ENCODE peak calls at places on chromosome 10, in seven cellular contexts. M, X, E, N, L, Q and U are unnamed samples.

GRCh38 chr10:88092975-88093374 is 229.6 kb downstream of the PTEN start:
- DNase-seq in N (no peak), L (no peak), E (no peak), Q (no peak), X (no peak), M (no peak), U (no peak)

GRCh38 chr10:6473430-6473829 is 106.6 kb downstream of the PRKCQ start:
- DNase-seq in X (no peak), Q (no peak), M (no peak), L (no peak), E (no peak), N (no peak), U (peak; percentile 32)

GRCh38 chr10:58918887-58919286 is 257.6 kb upstream of the PHYHIPL start:
- DNase-seq in L (no peak), E (no peak), M (no peak), N (no peak), X (no peak), Q (no peak), U (no peak)

GRCh38 chr10:124364674-124365073 is 54.0 kb downstream of the OAT start:
- DNase-seq in Q (no peak), N (no peak), M (no peak), L (no peak), E (no peak), X (no peak), U (peak; percentile 21)

GRCh38 chr10:115818015-115818414 is 455.0 kb downstream of the GFRA1 start:
- DNase-seq in E (no peak), L (no peak), X (peak; percentile 43), Q (no peak), N (peak; percentile 64), M (no peak), U (no peak)

GRCh38 chr10:79070611-79071534 is 2.1 kb downstream of the ZMIZ1 start:
- DNase-seq in Q (peak; percentile 66), N (peak; percentile 95), M (peak; percentile 80), E (peak; percentile 69), X (peak; percentile 69), L (peak; percentile 72), U (peak; percentile 99)

GRCh38 chr10:102641398-102641797 is 2.9 kb upstream of the TRIM8 start:
- DNase-seq in M (no peak), L (no peak), N (no peak), E (no peak), Q (no peak), X (no peak), U (peak; percentile 21)

GRCh38 chr10:43610636-43611035 is 4.4 kb downstream of the ZNF485 start:
- DNase-seq in M (no peak), X (peak; percentile 43), N (peak; percentile 33), Q (no peak), E (no peak), L (no peak), U (no peak)

GRCh38 chr10:1532636-1533035 is 204.7 kb downstream of the ADARB2 start:
- DNase-seq in X (no peak), E (no peak), L (no peak), M (no peak), Q (no peak), N (no peak), U (peak; percentile 67)

GRCh38 chr10:131129544-131129943 is 182.0 kb downstream of the TCERG1L start:
- DNase-seq in X (no peak), Q (no peak), N (no peak), E (no peak), M (no peak), L (no peak), U (no peak)

GRCh38 chr10:87961314-87961713 is 97.9 kb downstream of the PTEN start:
- DNase-seq in L (no peak), Q (no peak), X (peak; percentile 78), N (peak; percentile 81), M (no peak), E (peak; percentile 84), U (peak; percentile 41)

GRCh38 chr10:15703167-15703880 is 16.4 kb downstream of the ITGA8 start:
- DNase-seq in E (peak; percentile 49), M (no peak), N (peak; percentile 34), L (no peak), X (no peak), Q (no peak), U (no peak)

GRCh38 chr10:6256439-6256838 is 53.7 kb downstream of the PFKFB3 start:
- DNase-seq in M (no peak), E (no peak), X (no peak), N (no peak), Q (no peak), L (no peak), U (no peak)

GRCh38 chr10:124642076-124642710 is 102.0 kb downstream of the FAM53B start:
- DNase-seq in E (no peak), X (no peak), M (no peak), N (no peak), L (no peak), Q (no peak), U (no peak)

GRCh38 chr10:33334170-33334838 is at the start of gene NRP1:
- DNase-seq in Q (peak; percentile 56), L (peak; percentile 29), M (peak; percentile 70), X (no peak), E (peak; percentile 64), N (peak; percentile 59), U (peak; percentile 92)

GRCh38 chr10:44939691-44940401 is 19.8 kb upstream of the RASSF4 start:
- DNase-seq in L (no peak), M (no peak), N (no peak), E (no peak), X (peak; percentile 26), Q (no peak), U (no peak)

GRCh38 chr10:69123306-69123746 is 652 bp upstream of the VPS26A start:
- DNase-seq in X (peak; percentile 71), E (no peak), L (no peak), M (peak; percentile 83), Q (no peak), N (peak; percentile 88), U (peak; percentile 90)

GRCh38 chr10:13699216-13699615 is 112.5 kb downstream of the PRPF18 start:
- DNase-seq in M (no peak), E (no peak), L (no peak), N (no peak), Q (no peak), X (no peak), U (no peak)

GRCh38 chr10:89369142-89370105 is 8.4 kb upstream of the IFIT1B start:
- DNase-seq in X (peak; percentile 60), M (peak; percentile 29), E (peak; percentile 61), Q (no peak), L (no peak), N (peak; percentile 79), U (no peak)

GRCh38 chr10:121296378-121296777 is 301.9 kb downstream of the FGFR2 start:
- DNase-seq in N (no peak), E (no peak), L (no peak), M (no peak), Q (no peak), X (no peak), U (no peak)

GRCh38 chr10:59907537-59907917 is 1.2 kb upstream of the CCDC6 start:
- DNase-seq in E (peak; percentile 5), X (no peak), M (no peak), L (no peak), Q (no peak), N (no peak), U (no peak)

GRCh38 chr10:35928017-35928619 is 286.0 kb upstream of the FZD8 start:
- DNase-seq in N (no peak), M (no peak), L (no peak), E (no peak), X (no peak), Q (no peak), U (no peak)

GRCh38 chr10:17547026-17547425 is 70.1 kb downstream of the HACD1 start:
- DNase-seq in L (no peak), X (no peak), N (no peak), Q (no peak), M (peak; percentile 7), E (no peak), U (peak; percentile 41)

DNA sequence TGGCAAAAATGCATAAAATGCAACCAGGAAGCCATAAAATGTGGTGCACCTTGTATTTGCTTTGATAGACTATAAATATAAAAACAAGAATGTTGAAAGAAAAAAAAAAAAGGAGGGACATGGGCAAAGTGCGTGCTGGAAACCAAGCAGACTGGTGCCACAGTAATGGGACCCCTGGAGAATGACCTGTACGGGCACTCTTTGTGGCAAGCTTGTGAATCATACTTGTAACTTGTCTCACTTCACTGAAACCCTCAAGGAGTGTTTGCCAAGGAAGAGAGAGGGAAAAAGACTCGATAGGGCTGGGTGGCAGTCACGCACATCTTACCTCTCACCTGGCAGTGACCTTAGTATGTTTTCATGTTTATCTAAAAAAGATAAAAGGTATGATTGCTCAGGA is 1183.6 kb downstream of the GATA3 start:
- DNase-seq in X (no peak), N (no peak), Q (no peak), M (no peak), L (no peak), E (peak; percentile 11), U (no peak)
- H2AFZ ChIP-seq in X (no peak overlapping the region), N (no peak overlapping the region), Q (no peak overlapping the region), M (no peak overlapping the region), L (no peak overlapping the region), E (no peak overlapping the region), U (no peak overlapping the region)

GRCh38 chr10:99787303-99787702 is 4.9 kb downstream of the ABCC2 start:
- DNase-seq in X (no peak), L (no peak), M (no peak), Q (no peak), E (no peak), N (no peak), U (no peak)
- H3K4me1 ChIP-seq in X (peaks cover 15% of the 10 kb centered on the region), L (peaks cover 6% of the 10 kb centered on the region), M (no peaks in the 10 kb centered on the region), Q (no peaks in the 10 kb centered on the region), E (peaks cover 17% of the 10 kb centered on the region), N (peaks cover 44% of the 10 kb centered on the region), U (peaks cover 37% of the 10 kb centered on the region)

GRCh38 chr10:103734731-103735130 is 120.6 kb downstream of the SH3PXD2A start:
- DNase-seq in E (no peak), L (no peak), X (no peak), N (peak; percentile 51), Q (no peak), M (no peak), U (peak; percentile 32)

GRCh38 chr10:103732339-103732738 is 123.0 kb downstream of the SH3PXD2A start:
- DNase-seq in Q (no peak), X (no peak), E (no peak), L (no peak), N (no peak), M (no peak), U (peak; percentile 51)

GRCh38 chr10:103731609-103732270 is 123.6 kb downstream of the SH3PXD2A start:
- DNase-seq in E (no peak), Q (no peak), X (no peak), M (no peak), N (no peak), L (no peak), U (peak; percentile 25)

GRCh38 chr10:103736044-103736443 is 119.3 kb downstream of the SH3PXD2A start:
- DNase-seq in Q (no peak), E (no peak), N (no peak), X (no peak), L (no peak), M (no peak), U (peak; percentile 25)

GRCh38 chr10:103733002-103733419 is 122.4 kb downstream of the SH3PXD2A start:
- DNase-seq in Q (no peak), X (no peak), M (no peak), E (peak; percentile 8), N (no peak), L (no peak), U (peak; percentile 25)
- H3K4me2 ChIP-seq in Q (no peak overlapping the region), X (no peak overlapping the region), M (no peak overlapping the region), E (no peak overlapping the region), N (no peak overlapping the region), L (no peak overlapping the region), U (no peak overlapping the region)

GRCh38 chr10:22580711-22581110 is 133.7 kb downstream of the PIP4K2A start:
- DNase-seq in Q (no peak), E (no peak), L (no peak), N (no peak), M (no peak), X (no peak), U (no peak)
- H2AFZ ChIP-seq in Q (no peak overlapping the region), E (no peak overlapping the region), L (no peak overlapping the region), N (no peak overlapping the region), M (no peak overlapping the region), X (no peak overlapping the region), U (no peak overlapping the region)